ENCODE peak calls at places on chromosomes 1 and 21, in five cellular contexts. S is lower leg skin, Z is stomach, T is astrocyte of the spinal cord, O is adipocyte. D is an unnamed sample.

GRCh38 chr1:179177182-179177581 is 52.3 kb downstream of the ABL2 start:
- DNase-seq in T (peak; percentile 63), Z (no peak), S (no peak), O (peak; percentile 82), D (no peak)

GRCh38 chr1:167829868-167830267 is 84.1 kb downstream of the ADCY10 start:
- DNase-seq in S (no peak), T (no peak), Z (no peak), O (no peak), D (no peak)

GRCh38 chr1:1200876-1201810 is 5.2 kb downstream of the TNFRSF18 start:
- DNase-seq in O (peak; percentile 79), T (peak; percentile 22), Z (peak; percentile 49), S (no peak), D (no peak)

GRCh38 chr1:89725016-89725380 is 92.1 kb downstream of the LRRC8C start:
- DNase-seq in Z (no peak), S (no peak), O (peak; percentile 85), T (peak; percentile 79), D (peak; percentile 92)

GRCh38 chr21:31576428-31576827 is 83.1 kb upstream of the SOD1 start:
- DNase-seq in S (no peak), O (no peak), Z (no peak), T (no peak), D (peak; percentile 53)

GRCh38 chr1:9078949-9079500 is 9.6 kb upstream of the SLC2A5 start:
- DNase-seq in S (no peak), Z (no peak), T (no peak), O (no peak), D (no peak)

GRCh38 chr1:245800901-245801605 is 646.3 kb downstream of the KIF26B start:
- DNase-seq in S (no peak), O (peak; percentile 81), T (no peak), Z (no peak), D (no peak)

GRCh38 chr1:84973493-84974334 is 23.2 kb downstream of the MCOLN2 start:
- DNase-seq in O (peak; percentile 58), Z (no peak), T (no peak), S (no peak), D (peak; percentile 31)

GRCh38 chr1:76162254-76162653 is 87.7 kb downstream of the ST6GALNAC3 start:
- DNase-seq in Z (no peak), T (no peak), S (no peak), O (no peak), D (no peak)

GRCh38 chr1:8463144-8463927 is 145.4 kb downstream of the SLC45A1 start:
- DNase-seq in O (peak; percentile 85), S (no peak), T (peak; percentile 82), Z (peak; percentile 50), D (peak; percentile 54)

GRCh38 chr21:32611471-32611997 is 643 bp downstream of the CFAP298 start:
- DNase-seq in O (peak; percentile 68), Z (peak; percentile 33), T (peak; percentile 12), S (no peak), D (no peak)

GRCh38 chr1:91622586-91622985 is 121.9 kb downstream of the CDC7 start:
- DNase-seq in T (peak; percentile 16), Z (no peak), O (no peak), S (peak; percentile 95), D (no peak)

GRCh38 chr21:26918318-26919065 is 48.4 kb downstream of the ADAMTS5 start:
- DNase-seq in S (no peak), O (peak; percentile 58), T (peak; percentile 9), Z (no peak), D (no peak)

GRCh38 chr1:14969006-14969405 is 184.5 kb upstream of the TMEM51 start:
- DNase-seq in O (no peak), Z (no peak), S (no peak), T (no peak), D (no peak)

GRCh38 chr1:182093781-182094180 is 32.3 kb upstream of the ZNF648 start:
- DNase-seq in O (no peak), Z (no peak), S (no peak), T (no peak), D (no peak)

GRCh38 chr1:158793604-158794003 is 12.6 kb upstream of the OR6N2 start:
- DNase-seq in S (no peak), O (no peak), Z (no peak), T (no peak), D (no peak)

GRCh38 chr1:81314497-81314896 is 486.2 kb upstream of the ADGRL2 start:
- DNase-seq in S (no peak), Z (no peak), O (no peak), T (no peak), D (no peak)

GRCh38 chr1:53896673-53897229 is 2.8 kb downstream of the DIO1 start:
- DNase-seq in Z (no peak), T (peak; percentile 79), S (no peak), O (peak; percentile 91), D (peak; percentile 47)

GRCh38 chr1:64505232-64505943 is 35.5 kb downstream of the CACHD1 start:
- DNase-seq in S (peak; percentile 84), Z (peak; percentile 61), T (no peak), O (no peak), D (no peak)

GRCh38 chr1:148310807-148311206 is 158.7 kb upstream of the NBPF11 start:
- DNase-seq in Z (no peak), O (no peak), S (no peak), T (no peak), D (no peak)

GRCh38 chr1:207825719-207826556 is 74.1 kb downstream of the CD46 start:
- DNase-seq in O (no peak), T (peak; percentile 31), Z (peak; percentile 82), S (peak; percentile 93), D (no peak)
- H3K4me3 ChIP-seq in O (peak overlapping the region; percentile 91), T (no peak overlapping the region), Z (peak overlapping the region; percentile 27), S (no peak overlapping the region), D (no peak overlapping the region)

DNA sequence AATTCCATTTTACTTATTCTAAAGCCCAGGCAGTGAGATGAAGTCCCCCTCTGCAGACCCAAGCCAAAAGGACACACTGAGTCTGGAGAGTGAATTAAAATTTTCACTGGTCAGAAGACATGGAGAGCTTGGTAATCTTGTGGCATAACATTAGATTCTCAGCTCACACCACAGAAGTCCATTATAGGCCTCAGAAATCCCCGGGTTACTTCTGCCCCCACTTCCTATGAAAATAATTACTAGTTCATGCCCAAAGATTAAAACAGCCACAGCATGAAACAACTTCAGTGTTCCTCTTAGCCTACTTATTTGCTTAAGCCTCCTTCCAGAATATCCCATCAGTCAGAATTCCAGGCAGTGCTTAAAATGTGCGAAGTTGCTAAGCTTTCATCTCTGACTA is 123.3 kb downstream of the ZC3H11B start:
- DNase-seq in O (no peak), Z (no peak), T (peak; percentile 22), S (no peak), D (no peak)
- H3K4me3 ChIP-seq in O (no peak overlapping the region), Z (no peak overlapping the region), T (no peak overlapping the region), S (no peak overlapping the region), D (no peak overlapping the region)

GRCh38 chr1:154500533-154500932 is 1.5 kb upstream of the TDRD10 start:
- DNase-seq in O (no peak), Z (no peak), T (no peak), S (peak; percentile 36), D (no peak)
- H3K4me3 ChIP-seq in O (no peak overlapping the region), Z (peak overlapping the region; percentile 46), T (no peak overlapping the region), S (no peak overlapping the region), D (no peak overlapping the region)

GRCh38 chr1:165376041-165376810 is 19.7 kb upstream of the LMX1A start:
- DNase-seq in S (peak; percentile 97), O (peak; percentile 77), Z (peak; percentile 65), T (peak; percentile 77), D (peak; percentile 84)
- H3K4me3 ChIP-seq in S (no peak overlapping the region), O (peak overlapping the region; percentile 72), Z (peak overlapping the region; percentile 47), T (peak overlapping the region; percentile 18), D (peak overlapping the region; percentile 33)

DNA sequence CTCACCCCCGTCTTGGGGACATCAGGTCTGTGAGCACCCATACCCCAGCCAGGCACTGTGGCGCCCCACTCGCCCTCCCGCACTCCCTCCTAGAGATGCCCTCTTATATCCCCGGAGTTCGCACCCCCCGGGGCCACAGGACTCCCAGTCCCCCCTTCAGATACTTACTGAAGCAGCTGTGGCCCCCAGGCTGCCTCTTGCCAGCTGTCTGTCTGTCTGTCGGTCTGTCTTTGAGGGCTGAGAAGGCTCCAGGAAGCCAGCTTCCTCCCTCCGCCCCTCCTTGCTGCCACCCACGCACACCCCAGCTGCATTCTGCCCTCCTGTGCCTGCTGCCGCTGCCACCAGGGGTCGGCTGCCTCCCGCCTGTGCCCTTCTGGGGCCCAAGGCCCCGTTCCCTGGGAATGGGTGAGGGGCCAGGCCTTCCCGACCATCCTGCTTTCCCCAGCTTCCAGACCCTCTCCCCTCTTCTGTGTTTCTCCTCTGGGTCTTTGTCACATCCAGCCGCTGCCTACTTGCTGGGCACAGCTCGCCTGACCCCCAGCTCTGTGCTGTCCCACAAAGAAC is at the start of gene PTPN7:
- DNase-seq in O (no peak), S (no peak), Z (peak; percentile 39), T (no peak), D (no peak)
- H3K4me3 ChIP-seq in O (no peak within 1 kb of the TSS), S (no peak within 1 kb of the TSS), Z (peak within 1 kb of the TSS; percentile 33), T (no peak within 1 kb of the TSS), D (no peak within 1 kb of the TSS)

DNA sequence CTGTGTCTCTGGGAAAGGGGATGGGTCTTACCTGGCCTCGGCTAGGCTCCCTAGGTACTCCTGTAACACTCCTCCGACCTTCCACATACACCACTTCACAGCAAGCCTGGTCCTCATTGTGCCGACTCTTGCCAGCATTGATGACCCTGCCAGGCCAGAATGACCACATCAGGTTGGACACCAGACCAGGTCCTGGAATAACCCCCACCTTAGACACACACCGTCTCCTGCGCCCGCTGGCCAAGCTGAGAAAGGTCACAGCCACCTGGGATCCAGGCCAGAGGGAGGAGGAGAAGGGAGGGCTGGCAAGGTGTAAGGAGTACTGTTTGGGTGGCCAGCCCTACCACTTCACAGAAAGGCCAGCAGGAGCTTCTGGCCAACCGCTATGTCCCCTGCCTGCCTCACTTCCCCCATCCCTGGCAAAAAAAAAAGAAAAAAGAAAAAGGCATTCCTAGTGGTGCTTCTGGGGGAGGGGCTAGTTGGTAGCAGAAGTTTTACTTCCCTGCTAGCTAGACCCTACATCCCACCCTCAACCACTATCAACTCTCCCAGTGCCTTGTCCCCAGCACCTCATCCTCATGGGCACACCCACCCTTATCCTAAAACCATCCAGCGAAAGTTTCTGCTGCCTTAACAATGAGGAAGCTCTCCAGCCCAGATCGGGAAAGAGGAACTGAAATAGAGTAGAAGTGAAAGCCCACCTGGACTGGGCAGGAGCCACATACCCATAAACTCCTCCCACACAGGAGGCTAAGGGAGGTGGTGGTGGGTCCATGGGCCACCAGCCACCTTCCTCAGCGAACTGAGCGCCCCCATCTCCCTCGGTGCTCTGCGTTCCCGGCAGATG is 1.4 kb downstream of the PPM1J start:
- DNase-seq in S (no peak), O (no peak), Z (peak; percentile 83), T (no peak), D (no peak)
- H3K4me3 ChIP-seq in S (peak overlapping the region; percentile 34), O (peak overlapping the region; percentile 78), Z (peak overlapping the region; percentile 67), T (peak overlapping the region; percentile 63), D (peak overlapping the region; percentile 71)

DNA sequence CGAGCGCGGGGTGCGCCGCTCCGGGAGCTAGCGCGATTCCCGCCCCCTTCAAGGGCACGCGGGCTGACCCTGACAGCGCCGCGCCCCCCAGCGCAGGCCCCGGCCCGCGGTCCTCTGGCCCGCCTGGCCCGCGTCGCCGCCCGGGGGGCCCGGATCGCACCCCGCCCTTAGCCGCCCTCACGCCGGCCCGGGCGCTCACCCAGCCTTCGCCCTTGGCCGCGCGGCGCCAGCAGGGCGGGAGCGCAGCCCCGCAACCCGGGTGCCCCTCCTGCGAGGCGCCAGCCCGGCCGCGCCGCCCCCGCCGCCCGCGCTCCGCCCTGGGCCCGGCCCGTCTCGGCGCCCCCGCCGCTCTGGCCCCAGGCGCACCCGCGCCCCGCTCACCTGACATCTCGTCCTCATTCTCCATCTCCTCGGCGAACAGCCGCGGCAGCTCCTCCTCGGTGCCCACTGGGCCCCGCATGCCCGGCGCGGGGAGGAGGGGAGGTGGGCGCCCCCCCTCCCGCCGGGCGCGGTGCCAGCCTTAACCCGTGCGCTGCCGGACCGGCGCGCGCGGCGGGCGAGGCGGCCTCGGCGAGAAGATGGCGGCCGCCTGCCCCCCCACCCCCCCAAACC is 451 bp downstream of the CHD5 start:
- DNase-seq in S (no peak), Z (no peak), O (peak; percentile 40), T (no peak), D (no peak)
- H3K4me3 ChIP-seq in S (no peak overlapping the region), Z (peak overlapping the region; percentile 34), O (no peak overlapping the region), T (no peak overlapping the region), D (peak overlapping the region; percentile 18)

D was measured in skeletal muscle cell.